ENCODE peak calls at places on chromosomes 3 and 15, in four cellular contexts. One of them, this sample, is unnamed.

GRCh38 chr15:40379374-40379773 is 3.1 kb upstream of the KNSTRN start:
- DNase-seq in RWPE2: no peak
- DNase-seq in CD8-positive, alpha-beta memory T cell: no peak
- DNase-seq in upper lobe of right lung: no peak
- DNase-seq in this sample: no peak

GRCh38 chr15:92803536-92803851 is 96.6 kb upstream of the CHD2 start:
- DNase-seq in CD8-positive, alpha-beta memory T cell: no peak
- DNase-seq in upper lobe of right lung: no peak
- DNase-seq in RWPE2: no peak
- DNase-seq in this sample: no peak

GRCh38 chr15:58269455-58270414 is 131.6 kb downstream of the AQP9 start:
- DNase-seq in CD8-positive, alpha-beta memory T cell: no peak
- DNase-seq in RWPE2: no peak
- DNase-seq in upper lobe of right lung: no peak
- DNase-seq in this sample: no peak

GRCh38 chr3:56976666-56977560 is 83.6 kb upstream of the SPATA12 start:
- DNase-seq in upper lobe of right lung: no peak
- DNase-seq in RWPE2: no peak
- DNase-seq in CD8-positive, alpha-beta memory T cell: no peak
- DNase-seq in this sample: no peak

GRCh38 chr3:157532529-157533297 is 29.5 kb upstream of the VEPH1 start:
- DNase-seq in RWPE2: no peak
- DNase-seq in upper lobe of right lung: no peak
- DNase-seq in CD8-positive, alpha-beta memory T cell: no peak
- DNase-seq in this sample: no peak

GRCh38 chr3:37967252-37967881 is 23.2 kb upstream of the VILL start:
- DNase-seq in CD8-positive, alpha-beta memory T cell: peak; percentile 12
- DNase-seq in RWPE2: no peak
- DNase-seq in upper lobe of right lung: peak; percentile 79
- DNase-seq in this sample: no peak

GRCh38 chr3:24432989-24433388 is 61.7 kb downstream of the THRB start:
- DNase-seq in upper lobe of right lung: no peak
- DNase-seq in CD8-positive, alpha-beta memory T cell: no peak
- DNase-seq in RWPE2: no peak
- DNase-seq in this sample: no peak

GRCh38 chr3:50388021-50388719 is 28.8 kb upstream of the TMEM115 start:
- DNase-seq in upper lobe of right lung: no peak
- DNase-seq in RWPE2: no peak
- DNase-seq in CD8-positive, alpha-beta memory T cell: no peak
- DNase-seq in this sample: no peak

GRCh38 chr3:180690061-180690460 is 10.8 kb upstream of the CCDC39 start:
- DNase-seq in upper lobe of right lung: no peak
- DNase-seq in RWPE2: no peak
- DNase-seq in CD8-positive, alpha-beta memory T cell: no peak
- DNase-seq in this sample: no peak

GRCh38 chr3:13229291-13229949 is 156.2 kb upstream of the IQSEC1 start:
- DNase-seq in upper lobe of right lung: no peak
- DNase-seq in RWPE2: no peak
- DNase-seq in CD8-positive, alpha-beta memory T cell: no peak
- DNase-seq in this sample: no peak

GRCh38 chr3:162770556-162770955 is 1273.9 kb downstream of the OTOL1 start:
- DNase-seq in CD8-positive, alpha-beta memory T cell: no peak
- DNase-seq in upper lobe of right lung: no peak
- DNase-seq in RWPE2: no peak
- DNase-seq in this sample: no peak
- H3K27ac ChIP-seq in CD8-positive, alpha-beta memory T cell: no peak overlapping the region
- H3K27ac ChIP-seq in upper lobe of right lung: no peak overlapping the region
- H3K27ac ChIP-seq in RWPE2: no peak overlapping the region
- H3K27ac ChIP-seq in this sample: no peak overlapping the region

GRCh38 chr3:60289356-60289935 is 961.8 kb downstream of the FHIT start:
- DNase-seq in RWPE2: no peak
- DNase-seq in CD8-positive, alpha-beta memory T cell: no peak
- DNase-seq in upper lobe of right lung: no peak
- DNase-seq in this sample: no peak
- H3K27ac ChIP-seq in RWPE2: no peak overlapping the region
- H3K27ac ChIP-seq in CD8-positive, alpha-beta memory T cell: no peak overlapping the region
- H3K27ac ChIP-seq in upper lobe of right lung: no peak overlapping the region
- H3K27ac ChIP-seq in this sample: no peak overlapping the region

GRCh38 chr3:123765475-123766166 is 118.5 kb downstream of the MYLK start:
- DNase-seq in RWPE2: no peak
- DNase-seq in CD8-positive, alpha-beta memory T cell: no peak
- DNase-seq in upper lobe of right lung: no peak
- DNase-seq in this sample: no peak

GRCh38 chr3:123764642-123765041 is 119.5 kb downstream of the MYLK start:
- DNase-seq in CD8-positive, alpha-beta memory T cell: no peak
- DNase-seq in upper lobe of right lung: no peak
- DNase-seq in RWPE2: no peak
- DNase-seq in this sample: no peak

GRCh38 chr3:123767020-123767394 is 117.1 kb downstream of the MYLK start:
- DNase-seq in upper lobe of right lung: no peak
- DNase-seq in RWPE2: no peak
- DNase-seq in CD8-positive, alpha-beta memory T cell: no peak
- DNase-seq in this sample: no peak

GRCh38 chr3:123767564-123768292 is 116.4 kb downstream of the MYLK start:
- DNase-seq in upper lobe of right lung: no peak
- DNase-seq in RWPE2: no peak
- DNase-seq in CD8-positive, alpha-beta memory T cell: no peak
- DNase-seq in this sample: no peak

GRCh38 chr3:123766195-123767019 is 117.7 kb downstream of the MYLK start:
- DNase-seq in CD8-positive, alpha-beta memory T cell: no peak
- DNase-seq in RWPE2: no peak
- DNase-seq in upper lobe of right lung: no peak
- DNase-seq in this sample: no peak
- H3K27ac ChIP-seq in CD8-positive, alpha-beta memory T cell: no peak overlapping the region
- H3K27ac ChIP-seq in RWPE2: no peak overlapping the region
- H3K27ac ChIP-seq in upper lobe of right lung: peak overlapping the region; percentile 21
- H3K27ac ChIP-seq in this sample: peak overlapping the region; percentile 18

GRCh38 chr15:67873777-67874176 is 33.9 kb upstream of the RNU6-1 start:
- DNase-seq in CD8-positive, alpha-beta memory T cell: no peak
- DNase-seq in upper lobe of right lung: no peak
- DNase-seq in RWPE2: peak; percentile 16
- DNase-seq in this sample: no peak
- H3K27ac ChIP-seq in CD8-positive, alpha-beta memory T cell: no peak overlapping the region
- H3K27ac ChIP-seq in upper lobe of right lung: no peak overlapping the region
- H3K27ac ChIP-seq in RWPE2: no peak overlapping the region
- H3K27ac ChIP-seq in this sample: no peak overlapping the region